ENCODE peak calls at places on chromosome 20, in five cellular contexts. L is upper lobe of left lung, H is psoas muscle, D is neuronal stem cell, W is IMR-90. P is an unnamed sample.

GRCh38 chr20:48843125-48843806 is 15.5 kb upstream of the PREX1 start:
- DNase-seq in H (no peak), L (no peak), W (no peak), D (no peak), P (no peak)

GRCh38 chr20:24782801-24783630 is 166.1 kb upstream of the CST7 start:
- DNase-seq in D (no peak), L (no peak), W (no peak), H (no peak), P (no peak)

GRCh38 chr20:58090181-58090580 is 138.3 kb downstream of the ANKRD60 start:
- DNase-seq in H (no peak), W (no peak), L (no peak), D (no peak), P (no peak)

GRCh38 chr20:21557246-21557982 is 43.5 kb upstream of the NKX2-2 start:
- DNase-seq in W (no peak), D (no peak), L (no peak), H (no peak), P (no peak)

GRCh38 chr20:15224199-15224598 is 886.8 kb upstream of the FLRT3 start:
- DNase-seq in W (no peak), H (no peak), D (no peak), L (no peak), P (no peak)

GRCh38 chr20:57619053-57619831 is 984 bp downstream of the ZBP1 start:
- DNase-seq in H (no peak), W (no peak), D (no peak), L (peak; percentile 84), P (peak; percentile 77)

GRCh38 chr20:23286346-23286745 is 64.2 kb upstream of the NXT1 start:
- DNase-seq in D (no peak), H (no peak), W (no peak), L (no peak), P (no peak)

GRCh38 chr20:59939879-59940128 is 301 bp downstream of the PPP1R3D start:
- DNase-seq in W (peak; percentile 4), L (peak; percentile 68), H (peak; percentile 43), D (no peak), P (peak; percentile 69)

GRCh38 chr20:21027569-21027968 is 78.6 kb downstream of the LINC00237 start:
- DNase-seq in H (no peak), W (no peak), D (no peak), L (no peak), P (no peak)

GRCh38 chr20:35831029-35831428 is 59.2 kb downstream of the PHF20 start:
- DNase-seq in D (no peak), L (no peak), H (no peak), W (peak; percentile 54), P (no peak)

GRCh38 chr20:34111057-34111711 is 859 bp downstream of the EIF2S2 start:
- DNase-seq in W (peak; percentile 71), L (peak; percentile 68), H (peak; percentile 29), D (no peak), P (peak; percentile 71)

GRCh38 chr20:34618676-34619075 is 58.2 kb downstream of the PIGU start:
- DNase-seq in H (no peak), W (no peak), D (no peak), L (no peak), P (no peak)

GRCh38 chr20:57662028-57662312 is 41.7 kb upstream of the ZBP1 start:
- DNase-seq in H (no peak), L (peak; percentile 5), D (no peak), W (no peak), P (no peak)

GRCh38 chr20:53934421-53935352 is 135.7 kb downstream of the BCAS1 start:
- DNase-seq in D (no peak), W (peak; percentile 84), H (no peak), L (peak; percentile 40), P (no peak)

GRCh38 chr20:33014336-33015113 is 7.0 kb downstream of the BPIFB2 start:
- DNase-seq in L (no peak), H (no peak), W (no peak), D (no peak), P (no peak)

GRCh38 chr20:50552979-50553378 is 42.8 kb downstream of the PTPN1 start:
- DNase-seq in H (no peak), L (no peak), W (no peak), D (no peak), P (no peak)

GRCh38 chr20:50558483-50558925 is 48.3 kb downstream of the PTPN1 start:
- DNase-seq in L (no peak), W (peak; percentile 87), D (no peak), H (no peak), P (no peak)

GRCh38 chr20:50555687-50556086 is 45.5 kb downstream of the PTPN1 start:
- DNase-seq in L (no peak), D (no peak), H (no peak), W (no peak), P (no peak)

GRCh38 chr20:50557549-50558134 is 47.5 kb downstream of the PTPN1 start:
- DNase-seq in L (no peak), D (no peak), W (no peak), H (no peak), P (no peak)

DNA sequence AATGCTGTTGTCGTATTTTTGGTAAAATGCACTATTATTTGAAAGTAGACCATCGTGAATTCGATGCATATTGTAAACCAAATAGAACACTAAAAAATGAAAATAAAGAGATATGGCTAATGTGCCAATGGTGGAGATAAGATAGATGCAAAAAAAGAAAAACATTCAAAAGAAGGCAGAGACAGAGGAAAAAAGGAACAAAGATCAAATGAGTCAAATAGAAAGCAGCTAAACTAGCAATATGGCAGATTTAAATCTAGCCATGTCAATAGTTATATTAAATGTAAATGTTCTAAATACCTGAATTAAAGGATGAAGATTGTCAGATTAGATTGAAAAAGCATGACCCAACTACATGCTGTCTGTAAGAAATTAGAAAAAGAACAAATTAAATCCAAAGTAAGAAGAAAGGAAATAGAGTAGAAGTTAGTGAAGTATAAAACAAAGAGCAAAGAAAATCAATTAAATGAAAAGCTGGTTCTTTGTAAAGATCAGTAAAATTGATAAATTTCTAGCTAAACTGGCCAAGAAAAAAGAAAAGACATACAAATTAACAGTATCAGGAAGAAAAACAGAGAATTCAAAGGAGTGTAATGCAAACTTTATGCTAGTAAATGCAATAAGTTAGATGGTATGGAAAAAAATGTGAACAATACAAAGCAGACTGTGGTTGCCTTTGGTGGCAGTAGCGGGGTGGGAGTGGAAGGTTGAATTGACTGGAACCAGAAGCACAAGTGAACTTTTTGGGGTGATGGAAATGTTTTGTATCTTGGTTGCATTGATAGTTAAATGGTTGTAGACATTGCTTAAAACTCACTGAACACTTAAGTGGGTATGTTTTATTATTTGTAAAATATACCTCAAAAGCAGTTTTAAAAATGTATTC is 44.8 kb downstream of the PTPN1 start:
- DNase-seq in L (no peak), H (no peak), D (no peak), W (no peak), P (no peak)
- H3K36me3 ChIP-seq in L (no peaks in the 10 kb centered on the region), H (peaks cover 8% of the 10 kb centered on the region), D (no peaks in the 10 kb centered on the region), W (peaks cover 8% of the 10 kb centered on the region), P (peaks cover 7% of the 10 kb centered on the region)

GRCh38 chr20:3896853-3897252 is 7.7 kb downstream of the PANK2 start:
- DNase-seq in D (no peak), L (no peak), W (no peak), H (no peak), P (no peak)
- H3K36me3 ChIP-seq in D (peaks cover 5% of the 10 kb centered on the region), L (no peaks in the 10 kb centered on the region), W (peaks cover 6% of the 10 kb centered on the region), H (no peaks in the 10 kb centered on the region), P (no peaks in the 10 kb centered on the region)

GRCh38 chr20:44912189-44912588 is 2.3 kb downstream of the PABPC1L start:
- DNase-seq in W (no peak), L (no peak), H (no peak), D (no peak), P (no peak)
- H3K36me3 ChIP-seq in W (peaks cover 24% of the 10 kb centered on the region), L (peaks cover 11% of the 10 kb centered on the region), H (peaks cover under 1% of the 10 kb centered on the region), D (peaks cover 21% of the 10 kb centered on the region), P (peaks cover 26% of the 10 kb centered on the region)

GRCh38 chr20:62482970-62483369 is 7.2 kb upstream of the GATA5 start:
- DNase-seq in L (no peak), H (no peak), D (no peak), W (no peak), P (no peak)

GRCh38 chr20:62480318-62480717 is 4.5 kb upstream of the GATA5 start:
- DNase-seq in D (no peak), H (no peak), L (no peak), W (no peak), P (no peak)

GRCh38 chr20:62482136-62482833 is 6.5 kb upstream of the GATA5 start:
- DNase-seq in W (no peak), L (no peak), H (no peak), D (no peak), P (no peak)

GRCh38 chr20:62483613-62484468 is 8.0 kb upstream of the GATA5 start:
- DNase-seq in D (no peak), L (no peak), W (no peak), H (no peak), P (no peak)

GRCh38 chr20:62481441-62482135 is 5.8 kb upstream of the GATA5 start:
- DNase-seq in H (no peak), D (no peak), W (no peak), L (no peak), P (no peak)
- H3K36me3 ChIP-seq in H (no peaks in the 10 kb centered on the region), D (no peaks in the 10 kb centered on the region), W (no peaks in the 10 kb centered on the region), L (no peaks in the 10 kb centered on the region), P (no peaks in the 10 kb centered on the region)

GRCh38 chr20:38021373-38021772 is 11.9 kb downstream of the TTI1 start:
- DNase-seq in H (no peak), D (no peak), L (no peak), W (peak; percentile 53), P (no peak)
- H3K36me3 ChIP-seq in H (peaks cover 5% of the 10 kb centered on the region), D (peaks cover 14% of the 10 kb centered on the region), L (peaks cover 12% of the 10 kb centered on the region), W (peaks cover 15% of the 10 kb centered on the region), P (peaks cover 19% of the 10 kb centered on the region)

DNA sequence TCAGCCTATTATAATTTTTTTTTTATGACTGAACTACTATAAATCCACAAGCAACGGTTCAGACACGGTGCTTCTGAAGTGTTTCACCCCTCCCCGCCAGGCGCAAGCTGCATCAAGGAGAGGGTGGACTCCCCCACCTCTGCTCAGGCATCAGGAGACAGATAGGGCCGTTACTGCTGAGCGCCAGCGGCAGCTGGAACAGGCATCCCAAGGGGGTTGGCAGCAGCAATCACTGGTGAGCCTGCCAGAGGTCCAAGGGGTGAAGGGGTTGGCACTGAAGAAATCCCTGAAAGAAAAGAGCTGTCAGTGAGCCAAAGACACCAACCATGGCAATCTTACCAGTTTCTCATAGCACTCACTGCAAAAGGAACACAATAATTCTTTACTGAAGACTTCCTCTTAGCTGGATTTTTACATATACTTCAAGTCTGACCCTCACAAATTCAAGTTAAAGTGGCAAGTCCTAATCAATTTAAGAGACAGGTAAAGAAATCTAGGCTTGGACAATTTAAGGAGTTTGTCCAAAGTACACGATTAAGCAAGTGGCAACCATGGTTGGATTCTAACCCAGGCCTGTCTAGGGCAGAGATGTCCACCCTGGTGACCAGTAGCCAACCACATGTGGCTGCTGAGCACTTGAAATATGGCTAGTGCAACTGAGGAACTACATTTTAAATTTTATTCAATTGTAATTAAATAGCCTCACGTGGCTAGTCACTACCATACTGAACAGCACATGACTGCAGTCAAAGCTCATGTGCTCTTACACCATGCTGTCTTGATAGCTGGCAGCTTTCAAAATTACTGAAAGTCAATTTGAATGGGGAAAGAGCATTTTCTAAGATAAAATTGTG is 21.7 kb upstream of the TBC1D20 start:
- DNase-seq in L (no peak), H (no peak), W (no peak), D (no peak), P (no peak)
- H3K36me3 ChIP-seq in L (peaks cover 65% of the 10 kb centered on the region), H (peaks cover 18% of the 10 kb centered on the region), W (peaks cover 52% of the 10 kb centered on the region), D (peaks cover 45% of the 10 kb centered on the region), P (peaks cover 74% of the 10 kb centered on the region)

P was measured in suprapubic skin.